ENCODE peak calls at places on chromosomes 11 and 22, in four cellular contexts. C, E, U and S are unnamed samples.

GRCh38 chr11:14310696-14311095 is 48.3 kb downstream of the RRAS2 start:
- DNase-seq in C (no peak), E (no peak), U (no peak), S (no peak)

GRCh38 chr11:22343411-22344032 is 5.3 kb downstream of the SLC17A6 start:
- DNase-seq in C (peak), E (no peak), U (peak), S (peak)

GRCh38 chr22:22060200-22061084 is 77.9 kb upstream of the TOP3B start:
- DNase-seq in C (peak), E (peak), U (peak), S (peak)

GRCh38 chr11:111719379-111719778 is 46.8 kb downstream of the PPP2R1B start:
- DNase-seq in C (no peak), E (no peak), U (no peak), S (no peak)

GRCh38 chr11:64000026-64000739 is 13.9 kb downstream of the OTUB1 start:
- DNase-seq in C (peak), E (peak), U (peak), S (peak)

GRCh38 chr11:130511765-130512164 is 63.3 kb downstream of the ADAMTS15 start:
- DNase-seq in C (no peak), E (no peak), U (no peak), S (no peak)

GRCh38 chr22:31400023-31400397 is 606 bp downstream of the DRG1 start:
- DNase-seq in C (no peak), E (no peak), U (no peak), S (peak)

GRCh38 chr11:2988361-2988762 is 3.8 kb downstream of the NAP1L4 start:
- DNase-seq in C (no peak), E (no peak), U (no peak), S (no peak)

GRCh38 chr22:46622081-46622521 is 1.9 kb downstream of the GRAMD4 start:
- DNase-seq in C (no peak), E (no peak), U (peak), S (no peak)

GRCh38 chr11:11036185-11037161 is 178.6 kb upstream of the ZBED5 start:
- DNase-seq in C (peak), E (peak), U (no peak), S (peak)

GRCh38 chr11:118142081-118142480 is 10.5 kb downstream of the SCN4B start:
- DNase-seq in C (no peak), E (peak), U (no peak), S (no peak)

GRCh38 chr11:65133724-65134123 is 595 bp downstream of the SYVN1 start:
- DNase-seq in C (no peak), E (no peak), U (no peak), S (no peak)

GRCh38 chr11:16924826-16925494 is 89.3 kb downstream of the PLEKHA7 start:
- DNase-seq in C (peak), E (peak), U (peak), S (peak)

GRCh38 chr11:92227233-92227593 is 2.6 kb downstream of the FAT3 start:
- DNase-seq in C (peak), E (no peak), U (no peak), S (peak)

GRCh38 chr11:60252208-60252566 is 9.2 kb upstream of the MS4A4E start:
- DNase-seq in C (no peak), E (no peak), U (no peak), S (no peak)

GRCh38 chr11:2929880-2930704 is 872 bp upstream of the PHLDA2 start:
- DNase-seq in C (peak), E (peak), U (peak), S (peak)

GRCh38 chr11:108221981-108222685 is at the start of gene NPAT:
- DNase-seq in C (no peak), E (no peak), U (no peak), S (no peak)

GRCh38 chr11:57641426-57641825 is 8.3 kb downstream of the YPEL4 start:
- DNase-seq in C (no peak), E (no peak), U (no peak), S (no peak)

GRCh38 chr22:31586137-31586920 is 75.7 kb downstream of the PISD start:
- DNase-seq in C (no peak), E (peak), U (no peak), S (no peak)

GRCh38 chr11:61028135-61028729 is 56.8 kb downstream of the CD6 start:
- DNase-seq in C (no peak), E (no peak), U (no peak), S (no peak)

GRCh38 chr11:22792497-22792896 is 37.1 kb downstream of the SVIP start:
- DNase-seq in C (no peak), E (no peak), U (no peak), S (no peak)

GRCh38 chr22:35506259-35506570 is 34.4 kb upstream of the RASD2 start:
- DNase-seq in C (no peak), E (no peak), U (no peak), S (no peak)

GRCh38 chr11:64762277-64762915 is 2.6 kb upstream of the PYGM start:
- DNase-seq in C (peak), E (no peak), U (no peak), S (no peak)

GRCh38 chr11:6022954-6023353 is 7.6 kb downstream of the OR56A1 start:
- DNase-seq in C (no peak), E (peak), U (no peak), S (peak)

GRCh38 chr11:122748968-122749687 is 89.2 kb upstream of the CRTAM start:
- DNase-seq in C (no peak), E (peak), U (no peak), S (no peak)
- H2AFZ ChIP-seq in C (no peak), E (no peak), U (no peak), S (no peak)

DNA sequence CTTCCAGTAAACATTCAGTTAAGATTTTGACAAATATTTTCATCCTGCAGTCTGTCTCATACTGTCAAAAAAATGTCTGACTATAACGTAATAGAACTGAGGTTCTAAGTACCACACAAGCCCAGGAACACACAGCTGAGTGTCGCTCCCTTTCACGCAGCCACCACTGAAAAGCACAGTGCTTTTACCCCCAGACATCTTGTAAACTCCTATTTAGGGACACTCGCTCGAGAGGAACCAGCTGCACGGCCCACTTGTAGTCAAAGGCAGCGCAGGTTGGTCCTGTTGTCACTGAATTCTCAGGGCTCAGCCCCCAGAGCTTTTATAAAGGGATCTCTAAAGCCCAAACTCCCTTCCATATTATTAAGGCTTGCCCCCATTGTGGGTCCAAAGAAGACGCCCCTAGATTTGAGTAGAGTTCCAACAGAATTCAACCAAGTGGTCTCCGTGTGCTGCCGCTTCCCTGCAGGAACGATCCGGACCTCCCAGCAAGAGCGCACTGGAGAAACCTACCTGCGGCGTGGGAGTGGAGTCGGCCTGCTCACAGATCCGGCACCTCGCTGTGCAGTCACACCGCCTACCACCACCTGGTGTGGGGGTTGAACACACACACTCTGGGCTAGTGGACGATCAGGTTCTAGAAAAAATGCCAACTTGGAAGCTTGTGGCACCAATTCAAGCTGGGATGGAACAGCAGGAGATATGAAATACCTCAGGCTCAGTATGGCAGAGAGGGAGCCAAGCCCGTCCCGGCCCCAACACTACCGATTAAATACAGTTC is 23.4 kb downstream of the ASPHD2 start:
- DNase-seq in C (no peak), E (no peak), U (no peak), S (no peak)
- H2BK12ac ChIP-seq in C (no peak), E (no peak), U (no peak), S (no peak)

GRCh38 chr22:17984114-17984513 is 40.2 kb downstream of the MICAL3 start:
- DNase-seq in C (no peak), E (peak), U (no peak), S (no peak)

GRCh38 chr22:17985606-17986005 is 38.8 kb downstream of the MICAL3 start:
- DNase-seq in C (no peak), E (no peak), U (no peak), S (no peak)

GRCh38 chr22:17990167-17990566 is 34.2 kb downstream of the MICAL3 start:
- DNase-seq in C (no peak), E (no peak), U (no peak), S (no peak)

GRCh38 chr22:17990942-17991341 is 33.4 kb downstream of the MICAL3 start:
- DNase-seq in C (no peak), E (no peak), U (no peak), S (no peak)

DNA sequence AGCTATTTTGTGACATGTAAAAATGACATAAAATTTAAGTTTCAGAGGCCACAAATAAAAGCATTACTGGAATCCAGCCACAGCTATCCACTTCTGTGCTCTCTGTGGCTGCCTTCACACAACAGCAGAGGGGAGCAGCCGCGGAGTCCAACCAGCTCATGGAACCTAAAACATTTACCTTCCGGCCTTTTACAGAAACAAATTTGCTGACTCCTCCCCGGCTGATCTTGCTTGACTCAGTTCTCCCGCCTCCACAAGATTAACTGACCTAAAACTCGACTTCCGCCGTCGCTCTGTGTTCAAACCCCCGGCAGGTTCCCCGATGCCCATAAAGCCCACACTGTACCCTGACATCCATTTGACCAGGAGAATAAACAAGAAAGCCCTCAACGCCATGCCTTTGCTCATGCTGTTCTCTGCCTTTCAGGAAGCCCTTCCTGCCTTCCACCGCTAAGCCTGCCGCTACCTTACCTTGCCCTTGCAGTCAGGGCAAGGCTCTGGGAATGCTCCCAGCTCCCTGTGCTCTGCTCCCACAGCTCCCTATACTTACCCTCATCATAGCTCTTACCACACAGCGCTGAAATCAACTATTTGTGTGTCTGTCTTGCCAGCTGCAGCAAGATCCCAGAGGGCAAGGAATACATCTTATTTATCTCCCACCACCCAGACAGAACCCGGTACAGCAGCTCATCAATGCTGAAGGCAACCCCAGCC is 35.4 kb downstream of the MICAL3 start:
- DNase-seq in C (no peak), E (peak), U (no peak), S (no peak)
- H3K4ac ChIP-seq in C (no peak), E (no peak), U (no peak), S (no peak)

GRCh38 chr22:37365950-37366349 is 61.3 kb downstream of the ELFN2 start:
- DNase-seq in C (no peak), E (no peak), U (no peak), S (no peak)
- H2AFZ ChIP-seq in C (no peak), E (no peak), U (no peak), S (no peak)

DNA sequence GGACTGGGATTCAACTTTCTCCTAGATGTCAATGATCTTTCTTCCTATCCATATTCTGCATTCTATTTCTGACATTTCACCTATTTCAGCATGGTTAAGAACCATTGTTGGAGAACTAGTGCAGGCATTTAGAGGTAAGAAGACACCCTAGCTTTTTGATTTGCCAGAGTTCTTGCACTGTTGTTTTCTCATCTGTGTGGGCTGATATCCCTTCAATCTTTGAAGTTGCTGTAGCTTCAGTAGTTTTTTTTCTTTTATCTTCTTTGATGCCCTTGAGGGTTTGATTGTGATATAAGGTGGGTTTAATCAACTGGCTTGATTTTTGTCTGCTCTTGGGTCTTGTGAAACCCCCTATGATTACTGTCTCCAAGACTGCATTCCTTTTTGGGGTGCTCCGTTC is 502.1 kb downstream of the ETS1 start:
- DNase-seq in C (no peak), E (no peak), U (no peak), S (no peak)
- H2BK12ac ChIP-seq in C (no peak), E (no peak), U (no peak), S (no peak)